ENCODE peak calls at places on chromosomes 12 and 14, in four cellular contexts. E, L, B and G are unnamed samples. For H3K9me3, the result is how much of the 10 kb centered on the place peaks cover.

GRCh38 chr12:93025145-93026103 is 96.3 kb upstream of the EEA1 start:
- DNase-seq in E (peak), L (peak), B (no peak), G (no peak)

GRCh38 chr12:121628037-121628436 is 1.7 kb downstream of the ORAI1 start:
- DNase-seq in E (no peak), L (no peak), B (no peak), G (no peak)

GRCh38 chr14:66105819-66106218 is 380.4 kb upstream of the CCDC196 start:
- DNase-seq in E (no peak), L (peak), B (no peak), G (no peak)

GRCh38 chr14:61321385-61322010 is at the start of gene PRKCH:
- DNase-seq in E (peak), L (peak), B (peak), G (peak)

GRCh38 chr12:2487278-2487677 is 307.5 kb upstream of the FKBP4 start:
- DNase-seq in E (no peak), L (no peak), B (no peak), G (no peak)

GRCh38 chr14:90060965-90061848 is 587 bp upstream of the KCNK13 start:
- DNase-seq in E (peak), L (no peak), B (no peak), G (no peak)

GRCh38 chr14:88614218-88614907 is 51.5 kb downstream of the ZC3H14 start:
- DNase-seq in E (no peak), L (peak), B (no peak), G (no peak)

GRCh38 chr14:98489115-98489514 is 782.9 kb downstream of the BCL11B start:
- DNase-seq in E (no peak), L (no peak), B (no peak), G (no peak)

GRCh38 chr12:96189781-96190180 is 4.4 kb upstream of the ELK3 start:
- DNase-seq in E (no peak), L (no peak), B (no peak), G (no peak)

GRCh38 chr12:25051583-25052190 is 102.8 kb upstream of the BCAT1 start:
- DNase-seq in E (no peak), L (no peak), B (peak), G (peak)

GRCh38 chr14:87877877-87878276 is 115.1 kb downstream of the GALC start:
- DNase-seq in E (no peak), L (no peak), B (no peak), G (no peak)

GRCh38 chr14:102931580-102932285 is 9.3 kb downstream of the AMN start:
- DNase-seq in E (no peak), L (no peak), B (no peak), G (no peak)

GRCh38 chr12:91931110-91931509 is 214.5 kb downstream of the BTG1 start:
- DNase-seq in E (no peak), L (no peak), B (no peak), G (no peak)

GRCh38 chr14:77246784-77247183 is 24.2 kb downstream of the NGB start:
- DNase-seq in E (no peak), L (no peak), B (no peak), G (no peak)

GRCh38 chr12:122547330-122547729 is 20.3 kb downstream of the KNTC1 start:
- DNase-seq in E (no peak), L (no peak), B (no peak), G (no peak)

GRCh38 chr12:124742702-124743101 is 121.0 kb downstream of the SCARB1 start:
- DNase-seq in E (no peak), L (no peak), B (no peak), G (no peak)

GRCh38 chr14:77253333-77254190 is 17.4 kb downstream of the NGB start:
- DNase-seq in E (no peak), L (no peak), B (no peak), G (no peak)

GRCh38 chr14:90500665-90501370 is 104.0 kb downstream of the CALM1 start:
- DNase-seq in E (peak), L (no peak), B (no peak), G (no peak)

GRCh38 chr14:35333347-35333730 is 41.2 kb downstream of the PSMA6 start:
- DNase-seq in E (no peak), L (no peak), B (no peak), G (no peak)

GRCh38 chr14:64706552-64707193 is 2.4 kb downstream of the PLEKHG3 start:
- DNase-seq in E (peak), L (no peak), B (no peak), G (no peak)

GRCh38 chr12:125434936-125435443 is 369.8 kb downstream of the AACS start:
- DNase-seq in E (no peak), L (no peak), B (no peak), G (no peak)

GRCh38 chr12:29241821-29242591 is 92.9 kb downstream of the FAR2 start:
- DNase-seq in E (peak), L (peak), B (no peak), G (no peak)

GRCh38 chr14:80681651-80682050 is 259.9 kb downstream of the CEP128 start:
- DNase-seq in E (no peak), L (no peak), B (no peak), G (no peak)

GRCh38 chr12:48104531-48104930 is 1.3 kb downstream of the SENP1 start:
- DNase-seq in E (no peak), L (no peak), B (no peak), G (no peak)

GRCh38 chr12:123967121-123967586 is 5.5 kb downstream of the CCDC92 start:
- DNase-seq in E (no peak), L (no peak), B (no peak), G (no peak)

GRCh38 chr14:94775875-94776217 is 5.9 kb upstream of the GSC start:
- DNase-seq in E (no peak), L (no peak), B (no peak), G (no peak)

GRCh38 chr12:124369055-124369900 is 74.4 kb downstream of the RFLNA start:
- DNase-seq in E (no peak), L (peak), B (no peak), G (no peak)

GRCh38 chr12:83619973-83620372 is 933.3 kb downstream of the TMTC2 start:
- DNase-seq in E (no peak), L (no peak), B (no peak), G (no peak)

GRCh38 chr12:122884091-122884826 is 11.7 kb downstream of the VPS37B start:
- DNase-seq in E (no peak), L (no peak), B (no peak), G (no peak)

GRCh38 chr14:25090716-25091454 is 40.9 kb upstream of the STXBP6 start:
- DNase-seq in E (no peak), L (no peak), B (no peak), G (no peak)

GRCh38 chr12:30391766-30392366 is 303.8 kb downstream of the IPO8 start:
- DNase-seq in E (no peak), L (no peak), B (no peak), G (no peak)
- H3K9me3 ChIP-seq in E (under half), L (under half), B (under half), G (under half)

GRCh38 chr14:105862581-105863239 is 336.3 kb downstream of the TMEM121 start:
- DNase-seq in E (no peak), L (no peak), B (no peak), G (no peak)

GRCh38 chr14:105861985-105862465 is 335.6 kb downstream of the TMEM121 start:
- DNase-seq in E (no peak), L (no peak), B (no peak), G (no peak)

GRCh38 chr14:105859717-105860614 is 333.6 kb downstream of the TMEM121 start:
- DNase-seq in E (no peak), L (no peak), B (peak), G (no peak)

GRCh38 chr14:105858676-105859025 is 332.3 kb downstream of the TMEM121 start:
- DNase-seq in E (no peak), L (no peak), B (no peak), G (peak)

DNA sequence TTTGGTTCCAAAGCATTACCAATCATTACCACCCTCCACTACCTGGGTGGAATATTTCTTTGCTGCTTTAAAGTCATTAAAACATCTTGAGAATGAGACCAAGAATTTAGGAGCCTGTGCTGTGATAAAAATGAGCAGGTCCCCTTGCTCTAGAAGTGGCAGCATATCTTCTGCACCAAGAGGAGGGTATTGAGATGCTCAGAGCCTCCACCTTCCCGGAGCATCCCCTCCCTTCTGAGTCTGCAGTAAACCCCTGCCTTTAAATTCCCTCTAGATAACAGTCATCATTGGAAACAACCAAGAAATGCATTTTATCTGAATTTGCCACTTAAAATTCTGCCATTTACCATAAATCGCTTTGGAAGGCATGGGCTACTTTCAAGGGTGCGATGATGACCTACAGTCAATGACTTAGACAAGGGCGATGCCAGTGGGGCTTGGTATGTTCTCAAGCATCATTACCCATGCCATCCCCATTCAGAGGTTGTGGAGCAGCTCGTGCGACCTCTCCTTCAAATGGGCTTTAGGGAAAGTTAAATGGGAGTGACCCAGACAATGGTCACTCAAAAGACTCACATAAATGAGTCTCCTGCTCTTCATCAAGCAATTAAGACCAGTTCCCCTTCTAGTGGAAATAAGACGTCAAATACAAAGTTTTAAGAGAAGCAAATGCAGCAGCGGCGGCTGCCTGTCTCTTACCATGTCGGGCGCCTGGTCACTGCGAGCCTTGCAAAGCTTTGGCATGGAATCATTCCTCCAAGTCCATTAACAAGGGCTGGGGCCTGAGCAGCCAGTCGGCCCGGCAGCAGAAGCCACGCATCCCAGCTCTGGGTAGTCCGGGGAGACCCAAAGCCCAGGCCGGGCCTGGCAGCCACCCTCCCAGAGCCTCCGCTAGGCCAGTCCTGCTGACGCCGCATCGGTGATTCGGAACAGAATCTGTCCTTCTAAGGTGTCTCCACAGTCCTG is 334.5 kb downstream of the TMEM121 start:
- DNase-seq in E (no peak), L (no peak), B (no peak), G (peak)
- H3K9me3 ChIP-seq in E (under half), L (under half), B (under half), G (under half)

GRCh38 chr12:130511285-130511684 is 173.6 kb downstream of the PIWIL1 start:
- DNase-seq in E (no peak), L (no peak), B (no peak), G (no peak)
- H3K9me3 ChIP-seq in E (under half), L (under half), B (under half), G (under half)

GRCh38 chr12:14471497-14471896 is 96.2 kb downstream of the PLBD1 start:
- DNase-seq in E (no peak), L (no peak), B (no peak), G (no peak)
- H3K9me3 ChIP-seq in E (under half), L (under half), B (under half), G (under half)

GRCh38 chr14:19906665-19907064 is 13.7 kb upstream of the OR4K5 start:
- DNase-seq in E (no peak), L (no peak), B (no peak), G (no peak)
- H3K9me3 ChIP-seq in E (half or more), L (under half), B (under half), G (under half)

DNA sequence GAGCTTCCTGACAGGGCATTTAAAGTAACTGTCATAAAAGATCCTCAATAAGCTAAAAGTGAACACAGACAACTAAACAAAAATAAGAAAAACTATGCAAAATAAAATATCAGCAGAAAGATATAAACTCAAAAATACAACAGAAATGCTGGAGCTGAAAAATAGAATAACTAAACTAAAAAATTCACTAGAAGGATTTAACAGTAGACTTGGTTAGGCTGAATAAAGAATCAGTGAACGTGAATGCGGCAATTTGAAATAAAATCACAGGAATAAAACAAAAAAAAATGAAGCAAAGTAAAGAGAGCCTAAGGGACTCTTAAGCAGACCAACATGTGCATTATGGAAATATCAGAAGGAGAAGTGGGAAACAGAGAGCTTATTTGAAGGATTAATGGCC is 74.6 kb downstream of the EGLN3 start:
- DNase-seq in E (no peak), L (no peak), B (no peak), G (no peak)
- H3K9me3 ChIP-seq in E (under half), L (under half), B (under half), G (under half)

GRCh38 chr14:58287607-58288042 is 10.7 kb upstream of the ARID4A start:
- DNase-seq in E (no peak), L (no peak), B (no peak), G (no peak)
- H3K9me3 ChIP-seq in E (under half), L (under half), B (under half), G (under half)

GRCh38 chr12:64773386-64773785 is 14.2 kb upstream of the GNS start:
- DNase-seq in E (no peak), L (no peak), B (no peak), G (no peak)
- H3K9me3 ChIP-seq in E (under half), L (under half), B (under half), G (under half)

DNA sequence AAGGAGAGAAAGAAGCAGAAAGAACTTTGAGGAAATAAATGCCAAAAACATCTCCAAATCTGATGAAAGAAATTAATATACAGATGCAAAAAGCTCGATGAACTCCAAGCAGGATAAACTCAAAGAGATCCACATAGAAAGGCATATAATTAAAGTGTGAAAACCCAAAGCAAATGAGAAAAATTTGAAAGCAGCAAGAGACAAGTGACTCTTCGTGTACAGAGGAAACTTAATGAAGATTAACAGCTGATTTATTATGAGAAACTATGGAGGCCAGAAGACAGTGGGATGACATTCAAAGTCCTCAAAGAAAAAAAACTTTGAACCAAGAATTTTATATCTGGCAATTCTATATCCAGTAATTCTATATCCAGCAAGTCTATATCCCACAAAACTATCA is 163.0 kb upstream of the TMCC3 start:
- DNase-seq in E (no peak), L (no peak), B (no peak), G (no peak)
- H3K9me3 ChIP-seq in E (under half), L (under half), B (under half), G (under half)

GRCh38 chr12:34215213-34215892 is 193.1 kb downstream of the ALG10 start:
- DNase-seq in E (no peak), L (no peak), B (no peak), G (no peak)

GRCh38 chr12:34214011-34214410 is 191.7 kb downstream of the ALG10 start:
- DNase-seq in E (no peak), L (no peak), B (no peak), G (no peak)

GRCh38 chr12:34210183-34210582 is 187.9 kb downstream of the ALG10 start:
- DNase-seq in E (no peak), L (no peak), B (no peak), G (no peak)

GRCh38 chr12:34210689-34211530 is 188.6 kb downstream of the ALG10 start:
- DNase-seq in E (no peak), L (no peak), B (no peak), G (no peak)

GRCh38 chr12:34212651-34213050 is 190.4 kb downstream of the ALG10 start:
- DNase-seq in E (no peak), L (no peak), B (no peak), G (no peak)
- H3K9me3 ChIP-seq in E (under half), L (under half), B (under half), G (under half)